ENCODE peak calls at places on chromosomes 5 and 9, in seven cellular contexts. One of them, this sample, is unnamed.

GRCh38 chr5:123125172-123125508 is 36.1 kb downstream of the PRDM6 start:
- DNase-seq in fibroblast of lung: peak
- DNase-seq in A549: no peak
- DNase-seq in Peyer's patch: no peak
- DNase-seq in thyroid gland: no peak
- DNase-seq in heart right ventricle: no peak
- DNase-seq in brain microvascular endothelial cell: no peak
- DNase-seq in this sample: peak

GRCh38 chr5:125700380-125700856 is 722.8 kb upstream of the GRAMD2B start:
- DNase-seq in fibroblast of lung: peak
- DNase-seq in A549: no peak
- DNase-seq in Peyer's patch: no peak
- DNase-seq in thyroid gland: no peak
- DNase-seq in heart right ventricle: no peak
- DNase-seq in brain microvascular endothelial cell: no peak
- DNase-seq in this sample: no peak

GRCh38 chr5:130290219-130290618 is 386.0 kb downstream of the CHSY3 start:
- DNase-seq in fibroblast of lung: peak
- DNase-seq in A549: no peak
- DNase-seq in Peyer's patch: no peak
- DNase-seq in thyroid gland: no peak
- DNase-seq in heart right ventricle: no peak
- DNase-seq in brain microvascular endothelial cell: no peak
- DNase-seq in this sample: no peak

GRCh38 chr9:4489919-4490704 is at the start of gene SLC1A1:
- DNase-seq in fibroblast of lung: peak
- DNase-seq in A549: peak
- DNase-seq in Peyer's patch: peak
- DNase-seq in thyroid gland: peak
- DNase-seq in heart right ventricle: peak
- DNase-seq in brain microvascular endothelial cell: peak
- DNase-seq in this sample: no peak

GRCh38 chr5:157022002-157022401 is 36.9 kb downstream of the HAVCR1 start:
- DNase-seq in fibroblast of lung: no peak
- DNase-seq in A549: no peak
- DNase-seq in Peyer's patch: no peak
- DNase-seq in thyroid gland: no peak
- DNase-seq in heart right ventricle: no peak
- DNase-seq in brain microvascular endothelial cell: no peak
- DNase-seq in this sample: no peak

GRCh38 chr9:103323699-103324098 is 328.6 kb downstream of the CYLC2 start:
- DNase-seq in fibroblast of lung: no peak
- DNase-seq in A549: no peak
- DNase-seq in Peyer's patch: no peak
- DNase-seq in thyroid gland: no peak
- DNase-seq in heart right ventricle: no peak
- DNase-seq in brain microvascular endothelial cell: no peak
- DNase-seq in this sample: no peak

GRCh38 chr5:76718381-76718832 is 2.5 kb downstream of the F2R start:
- DNase-seq in fibroblast of lung: peak
- DNase-seq in A549: no peak
- DNase-seq in Peyer's patch: no peak
- DNase-seq in thyroid gland: no peak
- DNase-seq in heart right ventricle: no peak
- DNase-seq in brain microvascular endothelial cell: peak
- DNase-seq in this sample: no peak

GRCh38 chr5:68214472-68215207 is 916 bp upstream of the PIK3R1 start:
- DNase-seq in fibroblast of lung: no peak
- DNase-seq in A549: no peak
- DNase-seq in Peyer's patch: peak
- DNase-seq in thyroid gland: peak
- DNase-seq in heart right ventricle: no peak
- DNase-seq in brain microvascular endothelial cell: no peak
- DNase-seq in this sample: no peak

GRCh38 chr5:83877911-83878706 is 157.5 kb upstream of the HAPLN1 start:
- DNase-seq in fibroblast of lung: peak
- DNase-seq in A549: no peak
- DNase-seq in Peyer's patch: no peak
- DNase-seq in thyroid gland: no peak
- DNase-seq in heart right ventricle: no peak
- DNase-seq in brain microvascular endothelial cell: peak
- DNase-seq in this sample: no peak

GRCh38 chr5:91183743-91184142 is 199.4 kb downstream of the ARRDC3 start:
- DNase-seq in fibroblast of lung: no peak
- DNase-seq in A549: no peak
- DNase-seq in Peyer's patch: no peak
- DNase-seq in thyroid gland: peak
- DNase-seq in heart right ventricle: no peak
- DNase-seq in brain microvascular endothelial cell: no peak
- DNase-seq in this sample: no peak

GRCh38 chr9:136674786-136675349 is 12.2 kb downstream of the EGFL7 start:
- DNase-seq in fibroblast of lung: no peak
- DNase-seq in A549: no peak
- DNase-seq in Peyer's patch: no peak
- DNase-seq in thyroid gland: no peak
- DNase-seq in heart right ventricle: peak
- DNase-seq in brain microvascular endothelial cell: no peak
- DNase-seq in this sample: no peak

GRCh38 chr9:19781240-19781639 is 7.6 kb downstream of the SLC24A2 start:
- DNase-seq in fibroblast of lung: no peak
- DNase-seq in A549: no peak
- DNase-seq in Peyer's patch: no peak
- DNase-seq in thyroid gland: no peak
- DNase-seq in heart right ventricle: no peak
- DNase-seq in brain microvascular endothelial cell: no peak
- DNase-seq in this sample: no peak

GRCh38 chr5:177602458-177602830 is 2.5 kb downstream of the B4GALT7 start:
- DNase-seq in fibroblast of lung: no peak
- DNase-seq in A549: no peak
- DNase-seq in Peyer's patch: no peak
- DNase-seq in thyroid gland: no peak
- DNase-seq in heart right ventricle: no peak
- DNase-seq in brain microvascular endothelial cell: no peak
- DNase-seq in this sample: no peak

GRCh38 chr5:16574789-16575785 is 41.7 kb downstream of the RETREG1 start:
- DNase-seq in fibroblast of lung: peak
- DNase-seq in A549: no peak
- DNase-seq in Peyer's patch: no peak
- DNase-seq in thyroid gland: peak
- DNase-seq in heart right ventricle: peak
- DNase-seq in brain microvascular endothelial cell: peak
- DNase-seq in this sample: peak

GRCh38 chr9:13487071-13487470 is 207.6 kb upstream of the MPDZ start:
- DNase-seq in fibroblast of lung: no peak
- DNase-seq in A549: no peak
- DNase-seq in Peyer's patch: no peak
- DNase-seq in thyroid gland: no peak
- DNase-seq in heart right ventricle: no peak
- DNase-seq in brain microvascular endothelial cell: no peak
- DNase-seq in this sample: no peak

GRCh38 chr9:133403766-133404439 is 13.9 kb downstream of the REXO4 start:
- DNase-seq in fibroblast of lung: no peak
- DNase-seq in A549: peak
- DNase-seq in Peyer's patch: no peak
- DNase-seq in thyroid gland: no peak
- DNase-seq in heart right ventricle: no peak
- DNase-seq in brain microvascular endothelial cell: no peak
- DNase-seq in this sample: peak

GRCh38 chr5:24644757-24645156 is at the start of gene CDH10:
- DNase-seq in fibroblast of lung: peak
- DNase-seq in A549: no peak
- DNase-seq in Peyer's patch: no peak
- DNase-seq in thyroid gland: no peak
- DNase-seq in heart right ventricle: no peak
- DNase-seq in brain microvascular endothelial cell: no peak
- DNase-seq in this sample: peak

DNA sequence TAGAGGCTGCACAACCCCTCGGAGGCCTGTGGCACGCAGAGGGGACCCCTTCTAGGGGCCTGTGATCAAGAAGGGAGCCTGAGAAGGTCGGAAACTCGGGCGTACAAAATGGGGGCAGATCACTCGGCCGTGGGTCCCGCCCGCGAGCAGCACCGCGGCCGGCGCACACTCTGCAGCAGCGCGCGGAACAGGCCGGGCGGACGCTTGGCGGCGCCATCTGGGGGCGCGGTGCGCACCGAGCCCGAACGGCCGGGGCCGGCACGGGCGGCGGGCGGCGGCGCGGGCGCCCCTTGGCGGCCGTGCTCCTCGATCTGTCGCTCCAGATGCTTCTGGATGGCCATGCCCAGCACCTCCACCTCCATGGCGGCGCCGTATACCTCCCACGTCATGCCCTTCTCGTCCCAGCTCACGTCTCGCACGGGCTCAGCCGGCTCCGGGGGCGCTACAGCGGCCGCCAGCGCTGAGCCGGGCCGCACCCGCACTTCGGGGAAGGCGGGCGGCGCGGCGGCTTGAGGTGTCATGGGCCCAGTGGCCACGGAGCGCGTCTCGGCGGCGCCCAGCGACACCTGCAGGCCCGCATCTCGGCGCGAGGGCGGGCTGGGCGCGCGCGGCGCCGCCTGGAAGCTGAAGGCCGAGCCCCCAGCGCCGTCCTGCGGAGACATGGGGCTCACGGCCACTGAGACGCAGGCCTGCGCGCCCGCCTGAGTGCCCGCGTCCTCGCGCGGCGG is 13.1 kb downstream of the GPRIN1 start:
- DNase-seq in fibroblast of lung: no peak
- DNase-seq in A549: no peak
- DNase-seq in Peyer's patch: peak
- DNase-seq in thyroid gland: peak
- DNase-seq in heart right ventricle: peak
- DNase-seq in brain microvascular endothelial cell: no peak
- DNase-seq in this sample: no peak
- TF ChIP-seq CTCF in fibroblast of lung: peak
- TF ChIP-seq CTCF in A549: no peak
- TF ChIP-seq CTCF in Peyer's patch: peak
- TF ChIP-seq CTCF in thyroid gland: peak
- TF ChIP-seq CTCF in heart right ventricle: peak
- TF ChIP-seq CTCF in brain microvascular endothelial cell: peak
- TF ChIP-seq CTCF in this sample: peak

DNA sequence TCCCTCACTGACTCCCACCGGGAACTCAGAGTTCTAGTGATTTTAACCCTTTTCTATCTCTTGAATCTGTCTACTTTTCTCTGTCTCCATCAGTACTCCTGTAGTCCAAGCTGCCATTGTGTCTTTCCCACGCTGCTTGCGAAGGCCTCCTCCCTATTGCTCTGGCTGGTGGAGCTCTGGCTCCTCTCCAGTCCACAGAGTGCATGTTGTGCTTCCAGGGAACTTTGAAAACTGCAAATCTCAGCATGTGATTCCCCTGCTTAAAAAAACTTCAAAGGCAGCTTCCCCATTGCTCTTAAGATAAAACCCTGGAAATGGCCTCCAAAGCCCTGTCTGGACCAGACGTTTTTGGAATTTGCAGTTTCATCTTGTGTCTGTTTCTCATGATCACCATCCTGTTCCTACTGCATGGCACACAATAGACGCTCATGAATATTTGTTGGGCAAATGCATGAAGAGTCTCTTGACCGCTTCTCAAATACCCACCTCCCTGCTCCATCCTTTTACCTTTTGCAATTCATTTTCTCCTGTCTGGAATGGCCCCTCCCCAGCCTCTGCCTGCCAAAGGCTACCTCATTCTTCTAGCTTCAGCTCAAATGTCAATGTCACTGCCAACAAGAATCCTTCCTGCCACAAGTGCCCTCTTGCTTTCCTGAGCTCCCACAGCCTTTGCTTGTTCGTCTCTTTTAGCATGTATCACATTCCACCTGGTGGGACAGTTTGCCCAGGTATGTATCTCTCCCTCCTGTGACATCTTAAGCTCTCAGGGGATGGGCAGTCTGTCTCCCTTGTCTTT is 293.2 kb downstream of the ARHGAP26 start:
- DNase-seq in fibroblast of lung: peak
- DNase-seq in A549: no peak
- DNase-seq in Peyer's patch: no peak
- DNase-seq in thyroid gland: peak
- DNase-seq in heart right ventricle: peak
- DNase-seq in brain microvascular endothelial cell: no peak
- DNase-seq in this sample: no peak
- H3K27ac ChIP-seq in fibroblast of lung: peak
- H3K27ac ChIP-seq in A549: peak
- H3K27ac ChIP-seq in Peyer's patch: peak
- H3K27ac ChIP-seq in thyroid gland: no peak
- H3K27ac ChIP-seq in heart right ventricle: peak
- H3K27ac ChIP-seq in brain microvascular endothelial cell: no peak
- H3K27ac ChIP-seq in this sample: peak

GRCh38 chr9:132090771-132091170 is 11.1 kb upstream of the MED27 start:
- DNase-seq in fibroblast of lung: peak
- DNase-seq in A549: no peak
- DNase-seq in Peyer's patch: no peak
- DNase-seq in thyroid gland: no peak
- DNase-seq in heart right ventricle: no peak
- DNase-seq in brain microvascular endothelial cell: peak
- DNase-seq in this sample: peak
- TF ChIP-seq CTCF in fibroblast of lung: no peak
- TF ChIP-seq CTCF in A549: no peak
- TF ChIP-seq CTCF in Peyer's patch: no peak
- TF ChIP-seq CTCF in thyroid gland: no peak
- TF ChIP-seq CTCF in heart right ventricle: no peak
- TF ChIP-seq CTCF in brain microvascular endothelial cell: no peak
- TF ChIP-seq CTCF in this sample: no peak

GRCh38 chr5:133225671-133226152 is 173.9 kb downstream of the HSPA4 start:
- DNase-seq in fibroblast of lung: no peak
- DNase-seq in A549: peak
- DNase-seq in Peyer's patch: no peak
- DNase-seq in thyroid gland: peak
- DNase-seq in heart right ventricle: no peak
- DNase-seq in brain microvascular endothelial cell: no peak
- DNase-seq in this sample: peak

GRCh38 chr5:133227897-133228296 is 176.1 kb downstream of the HSPA4 start:
- DNase-seq in fibroblast of lung: no peak
- DNase-seq in A549: no peak
- DNase-seq in Peyer's patch: no peak
- DNase-seq in thyroid gland: no peak
- DNase-seq in heart right ventricle: no peak
- DNase-seq in brain microvascular endothelial cell: no peak
- DNase-seq in this sample: no peak

GRCh38 chr5:133228316-133228715 is 176.5 kb downstream of the HSPA4 start:
- DNase-seq in fibroblast of lung: no peak
- DNase-seq in A549: no peak
- DNase-seq in Peyer's patch: no peak
- DNase-seq in thyroid gland: no peak
- DNase-seq in heart right ventricle: no peak
- DNase-seq in brain microvascular endothelial cell: no peak
- DNase-seq in this sample: peak

GRCh38 chr5:133227082-133227481 is 175.3 kb downstream of the HSPA4 start:
- DNase-seq in fibroblast of lung: no peak
- DNase-seq in A549: no peak
- DNase-seq in Peyer's patch: no peak
- DNase-seq in thyroid gland: no peak
- DNase-seq in heart right ventricle: no peak
- DNase-seq in brain microvascular endothelial cell: no peak
- DNase-seq in this sample: no peak

DNA sequence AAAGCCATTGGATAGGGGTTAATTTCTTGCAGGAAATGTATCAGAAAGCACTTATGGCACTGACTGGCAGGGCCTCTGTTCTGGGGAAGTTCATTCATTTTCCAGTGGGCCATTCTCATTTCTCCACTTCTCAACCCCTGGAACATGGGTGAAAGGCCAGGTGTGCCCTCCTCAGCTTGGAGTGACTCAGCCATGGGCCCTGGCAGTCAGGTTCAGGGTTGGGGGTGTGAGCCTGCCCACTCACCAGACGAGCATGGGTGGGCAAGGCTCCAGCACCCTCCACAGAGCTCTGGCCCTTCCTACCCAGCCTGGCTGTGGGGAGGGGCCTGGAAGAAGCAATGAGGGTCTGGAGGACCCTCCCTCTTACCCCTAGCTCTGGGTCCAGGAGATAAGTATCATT is 174.4 kb downstream of the HSPA4 start:
- DNase-seq in fibroblast of lung: no peak
- DNase-seq in A549: no peak
- DNase-seq in Peyer's patch: no peak
- DNase-seq in thyroid gland: no peak
- DNase-seq in heart right ventricle: no peak
- DNase-seq in brain microvascular endothelial cell: no peak
- DNase-seq in this sample: no peak
- H3K27ac ChIP-seq in fibroblast of lung: no peak
- H3K27ac ChIP-seq in A549: peak
- H3K27ac ChIP-seq in Peyer's patch: no peak
- H3K27ac ChIP-seq in thyroid gland: no peak
- H3K27ac ChIP-seq in heart right ventricle: no peak
- H3K27ac ChIP-seq in brain microvascular endothelial cell: no peak
- H3K27ac ChIP-seq in this sample: peak

This sample was measured in foreskin keratinocyte.